ENCODE peak calls at places on chromosomes 16 and 17, in six cellular contexts. I is colonic mucosa, V is IMR-90, L is Karpas-422, G is RWPE1, J is heart left ventricle. O is an unnamed sample.

GRCh38 chr17:61583242-61583641 is 7.8 kb downstream of the NACA2 start:
- DNase-seq in L (peak), V (peak), I (no peak), J (no peak), G (peak), O (no peak)

GRCh38 chr16:76338472-76338871 is 61.3 kb downstream of the CNTNAP4 start:
- DNase-seq in I (no peak), V (no peak), G (no peak), L (no peak), J (no peak), O (no peak)

GRCh38 chr16:47928008-47928407 is 227.8 kb downstream of the ABCC12 start:
- DNase-seq in I (no peak), L (peak), V (no peak), G (no peak), J (no peak), O (no peak)

GRCh38 chr16:69407702-69408323 is 16.6 kb upstream of the CYB5B start:
- DNase-seq in V (no peak), L (no peak), I (no peak), G (no peak), J (no peak), O (no peak)

GRCh38 chr16:46972429-46972970 is 974 bp downstream of the DNAJA2 start:
- DNase-seq in I (no peak), V (peak), G (peak), J (no peak), L (peak), O (no peak)

GRCh38 chr16:46768809-46769208 is 20.7 kb upstream of the MYLK3 start:
- DNase-seq in I (no peak), J (no peak), G (no peak), V (no peak), L (no peak), O (no peak)

GRCh38 chr16:3149630-3150345 is 15.0 kb downstream of the ZNF213 start:
- DNase-seq in J (peak), L (peak), G (peak), I (peak), V (peak), O (no peak)

GRCh38 chr16:81618661-81619060 is 160.4 kb upstream of the PLCG2 start:
- DNase-seq in L (no peak), J (no peak), I (no peak), G (no peak), V (no peak), O (no peak)

GRCh38 chr17:78394209-78394608 is 15.8 kb downstream of the PGS1 start:
- DNase-seq in V (no peak), I (no peak), L (no peak), J (no peak), G (no peak), O (no peak)

GRCh38 chr16:65343556-65343955 is 221.7 kb upstream of the CDH11 start:
- DNase-seq in V (no peak), I (no peak), L (no peak), G (no peak), J (no peak), O (no peak)

GRCh38 chr16:23382279-23382678 is 70.7 kb downstream of the COG7 start:
- DNase-seq in V (no peak), G (no peak), J (no peak), I (no peak), L (no peak), O (no peak)

GRCh38 chr17:1179112-1179634 is 608 bp downstream of the ABR start:
- DNase-seq in I (no peak), L (peak), V (no peak), G (no peak), J (no peak), O (no peak)

GRCh38 chr16:52496051-52496876 is 50.7 kb downstream of the TOX3 start:
- DNase-seq in G (no peak), V (no peak), I (peak), L (no peak), J (no peak), O (no peak)

GRCh38 chr17:45849536-45849990 is 4.9 kb downstream of the SPPL2C start:
- DNase-seq in V (no peak), I (no peak), L (no peak), G (no peak), J (no peak), O (no peak)

GRCh38 chr17:83070800-83071341 is 8.5 kb upstream of the METRNL start:
- DNase-seq in J (no peak), V (no peak), G (no peak), L (no peak), I (no peak), O (no peak)

GRCh38 chr17:21475555-21475954 is 99.4 kb downstream of the KCNJ12 start:
- DNase-seq in G (no peak), I (no peak), J (no peak), L (no peak), V (no peak), O (no peak)

GRCh38 chr16:89122322-89122831 is 28.7 kb downstream of the ACSF3 start:
- DNase-seq in G (peak), L (peak), I (peak), V (no peak), J (peak), O (no peak)

GRCh38 chr17:39632153-39632941 is 4.6 kb upstream of the STARD3 start:
- DNase-seq in L (no peak), V (no peak), I (peak), G (no peak), J (no peak), O (no peak)

GRCh38 chr17:15236281-15237105 is 28.6 kb downstream of the PMP22 start:
- DNase-seq in V (peak), J (no peak), I (no peak), G (no peak), L (no peak), O (no peak)
- H3K27ac ChIP-seq in V (no peak), J (peak), I (no peak), G (no peak), L (no peak), O (no peak)

DNA sequence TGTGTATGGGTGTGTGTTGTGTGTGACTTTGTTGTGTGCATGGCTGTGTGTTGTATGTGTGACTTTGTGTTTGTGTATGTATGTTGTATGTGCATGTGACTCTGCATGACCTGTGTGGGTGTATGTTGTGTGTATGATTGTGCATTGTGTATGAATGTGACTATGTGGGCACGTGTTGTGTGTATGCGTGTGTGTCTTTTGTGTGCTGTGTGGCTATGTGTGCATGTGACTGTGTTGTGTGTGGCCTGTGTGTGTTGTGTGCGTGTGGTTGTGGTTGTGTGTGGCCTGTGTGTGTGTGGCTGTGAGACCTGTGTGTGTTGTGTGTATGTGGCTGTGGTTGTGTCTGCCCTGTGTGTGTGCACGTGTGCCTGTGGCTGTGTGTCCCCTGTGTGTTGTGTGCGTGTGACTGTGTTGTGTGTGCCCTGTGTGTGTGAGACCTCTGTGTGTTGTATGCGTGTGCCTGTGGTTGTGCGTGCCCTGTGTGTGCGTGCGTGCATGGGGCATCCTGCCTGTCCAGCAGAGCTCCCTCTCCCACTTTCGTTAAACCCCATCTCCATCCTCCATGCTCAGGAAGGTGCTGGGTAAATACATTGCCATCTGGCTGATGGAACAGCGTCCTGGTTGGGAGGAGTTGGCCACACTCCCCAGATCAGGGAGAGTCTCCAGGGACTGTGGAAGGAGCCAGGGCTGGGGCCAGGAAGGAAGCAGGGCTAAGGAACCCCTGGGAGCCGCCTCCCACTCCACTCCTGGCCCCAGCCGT is 90.1 kb upstream of the GSE1 start:
- DNase-seq in G (peak), V (peak), L (no peak), J (peak), I (peak), O (no peak)
- H3K27ac ChIP-seq in G (peak), V (peak), L (no peak), J (no peak), I (no peak), O (no peak)

GRCh38 chr16:8763083-8763482 is 34.4 kb downstream of the TMEM186 start:
- DNase-seq in G (no peak), J (no peak), I (no peak), V (no peak), L (no peak), O (no peak)
- H3K27ac ChIP-seq in G (no peak), J (no peak), I (no peak), V (no peak), L (no peak), O (no peak)

DNA sequence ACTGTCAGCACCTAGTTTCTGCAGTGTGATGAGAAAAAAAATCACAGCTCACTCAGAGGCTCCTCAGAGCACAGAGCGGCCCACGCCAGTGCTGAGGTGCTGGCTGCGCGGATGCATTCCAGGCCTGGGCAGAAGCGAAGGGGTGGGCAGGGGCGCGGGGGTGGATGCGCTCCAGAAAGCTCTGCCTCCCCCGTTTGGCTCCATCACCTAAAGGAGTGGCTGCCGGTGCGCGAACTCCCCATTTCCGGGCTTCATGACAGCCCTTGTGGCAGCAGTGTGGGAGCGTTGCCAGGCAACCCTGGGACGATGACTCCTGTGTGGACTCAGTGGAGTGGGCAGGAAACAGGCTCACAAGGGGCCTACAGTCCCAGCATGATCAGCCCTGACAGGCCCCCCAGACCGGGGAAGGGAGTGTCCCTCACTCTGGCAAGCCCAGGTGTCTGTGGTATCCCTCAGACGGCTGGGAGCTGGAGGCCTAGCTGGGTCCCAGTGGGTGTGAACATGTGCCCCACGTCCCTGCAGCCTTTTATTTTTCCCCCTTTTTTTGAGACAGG is 32.8 kb upstream of the NUDT16L1 start:
- DNase-seq in I (no peak), V (peak), J (peak), L (no peak), G (no peak), O (no peak)
- H3K27ac ChIP-seq in I (no peak), V (no peak), J (peak), L (no peak), G (peak), O (no peak)

O was measured in epithelial cell of prostate.